ENCODE peak calls at places on chromosomes 6 and 20, in six cellular contexts. G is M059J; Z is NCI-H748 treated with DMSO at 0.1 percent for 48 hours; W is left lobe of liver; D is lower lobe of right lung; Y is activated CD4-positive, CD25-positive, alpha-beta regulatory T cell. R is an unnamed sample.

GRCh38 chr6:134282816-134283215 is 35.1 kb downstream of the SGK1 start:
- DNase-seq in Z (no peak), D (no peak), W (no peak), Y (no peak), G (peak; percentile 18), R (no peak)

GRCh38 chr6:149840345-149841075 is 23.6 kb downstream of the LRP11 start:
- DNase-seq in Z (peak; percentile 78), D (peak; percentile 73), Y (no peak), G (peak; percentile 94), W (peak; percentile 72), R (peak; percentile 89)

GRCh38 chr20:20480689-20481088 is 112.8 kb downstream of the INSM1 start:
- DNase-seq in D (no peak), Z (no peak), Y (no peak), G (peak; percentile 88), W (no peak), R (no peak)

GRCh38 chr6:154410619-154411044 is 54.0 kb upstream of the IPCEF1 start:
- DNase-seq in D (no peak), G (peak; percentile 100), W (no peak), Z (no peak), Y (no peak), R (peak; percentile 55)

GRCh38 chr20:44589522-44589921 is 7.1 kb downstream of the PKIG start:
- DNase-seq in Z (no peak), D (no peak), W (no peak), Y (no peak), G (no peak), R (no peak)

GRCh38 chr6:51608383-51608782 is 479.0 kb downstream of the PKHD1 start:
- DNase-seq in W (no peak), D (no peak), Y (no peak), Z (no peak), G (no peak), R (no peak)

GRCh38 chr20:43723194-43723593 is 3.6 kb downstream of the GTSF1L start:
- DNase-seq in Z (no peak), W (no peak), D (no peak), G (no peak), Y (no peak), R (no peak)

GRCh38 chr20:51661609-51662178 is 106.5 kb downstream of the ATP9A start:
- DNase-seq in Y (no peak), D (no peak), G (peak; percentile 97), W (no peak), Z (no peak), R (no peak)

GRCh38 chr6:166784691-166785090 is 157.6 kb upstream of the RPS6KA2 start:
- DNase-seq in W (no peak), Y (no peak), D (no peak), Z (no peak), G (no peak), R (no peak)

GRCh38 chr6:158999154-158999668 is 791 bp downstream of the RSPH3 start:
- DNase-seq in D (no peak), G (peak; percentile 32), Y (no peak), W (no peak), Z (no peak), R (no peak)

GRCh38 chr6:4088684-4089083 is 9.7 kb upstream of the FAM217A start:
- DNase-seq in D (no peak), G (no peak), W (no peak), Z (peak; percentile 7), Y (no peak), R (no peak)

GRCh38 chr6:167567142-167568033 is 242.5 kb downstream of the TTLL2 start:
- DNase-seq in G (peak; percentile 62), D (no peak), Y (no peak), W (no peak), Z (no peak), R (peak; percentile 70)

GRCh38 chr20:21046413-21047070 is 59.6 kb downstream of the LINC00237 start:
- DNase-seq in D (no peak), Y (no peak), Z (no peak), W (no peak), G (no peak), R (no peak)

GRCh38 chr20:3209023-3209945 is at the start of gene ITPA:
- DNase-seq in Y (peak; percentile 38), G (peak; percentile 64), Z (peak; percentile 51), D (peak; percentile 59), W (peak; percentile 63), R (peak; percentile 70)

GRCh38 chr20:34472246-34472925 is 43.8 kb upstream of the DYNLRB1 start:
- DNase-seq in Y (no peak), G (peak; percentile 57), W (no peak), D (no peak), Z (no peak), R (no peak)

GRCh38 chr20:7799872-7800271 is 140.4 kb downstream of the HAO1 start:
- DNase-seq in D (no peak), Z (no peak), Y (no peak), W (no peak), G (no peak), R (no peak)

GRCh38 chr6:66232890-66233289 is 525.9 kb upstream of the EYS start:
- DNase-seq in Y (no peak), D (no peak), Z (no peak), G (no peak), W (no peak), R (no peak)

GRCh38 chr20:58716476-58717277 is 24.1 kb downstream of the NPEPL1 start:
- DNase-seq in G (no peak), W (peak; percentile 43), D (no peak), Z (no peak), Y (no peak), R (no peak)

GRCh38 chr6:130961148-130961547 is 101.9 kb downstream of the EPB41L2 start:
- DNase-seq in G (peak; percentile 33), Z (no peak), W (no peak), Y (no peak), D (no peak), R (no peak)

GRCh38 chr6:74735304-74735703 is 470.5 kb downstream of the COL12A1 start:
- DNase-seq in D (no peak), G (peak; percentile 91), W (no peak), Y (no peak), Z (no peak), R (no peak)

GRCh38 chr6:160391419-160392116 is 43.4 kb downstream of the SLC22A3 start:
- DNase-seq in D (no peak), Y (no peak), G (peak; percentile 66), Z (no peak), W (no peak), R (no peak)

GRCh38 chr6:22699046-22699639 is 129.8 kb downstream of the HDGFL1 start:
- DNase-seq in G (no peak), W (no peak), Z (no peak), Y (no peak), D (no peak), R (no peak)

GRCh38 chr6:5510331-5510730 is 249.0 kb downstream of the FARS2 start:
- DNase-seq in Y (no peak), G (no peak), D (no peak), Z (no peak), W (no peak), R (no peak)

GRCh38 chr20:3557237-3557636 is 86.4 kb downstream of the ATRN start:
- DNase-seq in Z (no peak), G (no peak), Y (no peak), W (no peak), D (no peak), R (no peak)

GRCh38 chr6:139863356-139863755 is 488.9 kb upstream of the CITED2 start:
- DNase-seq in Z (no peak), Y (no peak), D (no peak), W (no peak), G (no peak), R (no peak)

GRCh38 chr20:37776049-37776448 is 82.2 kb downstream of the CTNNBL1 start:
- DNase-seq in Z (no peak), D (no peak), G (no peak), W (no peak), Y (no peak), R (no peak)

GRCh38 chr6:127302728-127303675 is 36.3 kb downstream of the RNF146 start:
- DNase-seq in Y (peak; percentile 2), Z (no peak), D (no peak), W (no peak), G (peak; percentile 59), R (no peak)

GRCh38 chr20:63027425-63028389 is 20.9 kb upstream of the BHLHE23 start:
- DNase-seq in Z (no peak), Y (no peak), G (peak; percentile 70), W (no peak), D (peak; percentile 26), R (no peak)

GRCh38 chr6:92779758-92780157 is 639.6 kb downstream of the EPHA7 start:
- DNase-seq in G (peak; percentile 1), Z (peak; percentile 89), Y (no peak), D (peak; percentile 47), W (no peak), R (peak; percentile 28)

GRCh38 chr20:23251779-23252178 is 98.8 kb upstream of the NXT1 start:
- DNase-seq in W (peak; percentile 5), Z (no peak), Y (no peak), D (no peak), G (no peak), R (no peak)

GRCh38 chr6:106253194-106253593 is 72.4 kb downstream of the ATG5 start:
- DNase-seq in G (peak; percentile 97), Y (no peak), D (no peak), Z (no peak), W (no peak), R (no peak)

GRCh38 chr6:45209762-45210161 is 118.4 kb upstream of the RUNX2 start:
- DNase-seq in G (peak; percentile 58), W (no peak), Y (no peak), Z (no peak), D (no peak), R (no peak)

GRCh38 chr20:46835418-46835817 is 59.2 kb upstream of the EYA2 start:
- DNase-seq in G (peak; percentile 64), Z (no peak), Y (no peak), W (no peak), D (no peak), R (no peak)

GRCh38 chr6:138803914-138804313 is 8.0 kb downstream of the ECT2L start:
- DNase-seq in G (no peak), Y (no peak), Z (no peak), W (no peak), D (no peak), R (no peak)

GRCh38 chr20:53948383-53949318 is 121.7 kb downstream of the BCAS1 start:
- DNase-seq in W (no peak), D (no peak), Y (no peak), Z (no peak), G (no peak), R (no peak)

GRCh38 chr6:137233561-137234504 is 14.6 kb upstream of the IFNGR1 start:
- DNase-seq in G (peak; percentile 96), Z (no peak), W (no peak), Y (no peak), D (no peak), R (peak; percentile 65)

GRCh38 chr20:64224344-64225165 is 31.0 kb upstream of the PCMTD2 start:
- DNase-seq in D (no peak), G (peak; percentile 91), Z (no peak), W (no peak), Y (no peak), R (no peak)

GRCh38 chr20:3801846-3802245 is 5.7 kb downstream of the CDC25B start:
- DNase-seq in W (no peak), Y (no peak), D (peak; percentile 66), G (no peak), Z (no peak), R (peak; percentile 48)

GRCh38 chr6:7051780-7052440 is 55.9 kb upstream of the RREB1 start:
- DNase-seq in Z (peak; percentile 46), D (peak; percentile 80), G (peak; percentile 41), Y (no peak), W (no peak), R (peak; percentile 58)

GRCh38 chr6:35601331-35602132 is 87.2 kb downstream of the FKBP5 start:
- DNase-seq in G (peak; percentile 97), W (no peak), Y (no peak), Z (no peak), D (no peak), R (peak; percentile 72)

R was measured in right cardiac atrium.